ENCODE peak calls at places on chromosomes 7 and 10, in four cellular contexts. I, T, A and G are unnamed samples.

GRCh38 chr10:4673279-4674040 is 152.5 kb upstream of the AKR1E2 start:
- DNase-seq in A (no peak), T (no peak), I (no peak), G (no peak)

GRCh38 chr10:75972494-75973276 is 541.3 kb downstream of the LRMDA start:
- DNase-seq in T (no peak), A (no peak), I (no peak), G (no peak)

GRCh38 chr10:110918269-110918632 is 729 bp downstream of the BBIP1 start:
- DNase-seq in T (peak; percentile 94), I (peak; percentile 87), A (peak; percentile 63), G (peak; percentile 94)

GRCh38 chr10:91562839-91563581 is 69.9 kb downstream of the PPP1R3C start:
- DNase-seq in A (no peak), T (no peak), I (no peak), G (no peak)

GRCh38 chr7:119733480-119733879 is 539.5 kb upstream of the KCND2 start:
- DNase-seq in A (no peak), T (no peak), I (no peak), G (no peak)

GRCh38 chr10:13791483-13791882 is 204.7 kb downstream of the PRPF18 start:
- DNase-seq in A (no peak), I (no peak), T (no peak), G (no peak)

GRCh38 chr10:61785410-61786105 is 115.9 kb upstream of the ARID5B start:
- DNase-seq in I (no peak), T (no peak), A (no peak), G (no peak)

GRCh38 chr7:150324366-150324961 is 1.1 kb upstream of the ACTR3C start:
- DNase-seq in T (no peak), A (no peak), I (peak; percentile 27), G (peak; percentile 65)

GRCh38 chr10:36608251-36608650 is 517.1 kb upstream of the ANKRD30A start:
- DNase-seq in A (no peak), I (peak; percentile 1), T (no peak), G (no peak)

GRCh38 chr7:102914585-102914984 is 1.8 kb downstream of the LRRC17 start:
- DNase-seq in I (no peak), T (no peak), A (no peak), G (no peak)

GRCh38 chr7:21972397-21972784 is 26.7 kb upstream of the CDCA7L start:
- DNase-seq in I (no peak), T (peak; percentile 54), A (no peak), G (no peak)

GRCh38 chr10:31166606-31167005 is 134.9 kb upstream of the ZNF438 start:
- DNase-seq in A (no peak), I (no peak), T (no peak), G (no peak)

GRCh38 chr7:8923164-8923806 is 489.9 kb downstream of the NXPH1 start:
- DNase-seq in I (no peak), A (no peak), T (no peak), G (no peak)

GRCh38 chr10:14736600-14737081 is 38.1 kb downstream of the FAM107B start:
- DNase-seq in I (no peak), T (no peak), A (no peak), G (no peak)

GRCh38 chr10:110834622-110835219 is 37.0 kb upstream of the PDCD4 start:
- DNase-seq in A (no peak), T (no peak), I (peak; percentile 50), G (no peak)

GRCh38 chr7:92833766-92834605 is 2.4 kb downstream of the CDK6 start:
- DNase-seq in I (peak; percentile 73), A (no peak), T (peak; percentile 83), G (peak; percentile 47)

GRCh38 chr10:71766717-71767419 is 6.5 kb downstream of the VSIR start:
- DNase-seq in I (peak; percentile 92), T (no peak), A (no peak), G (peak; percentile 76)

GRCh38 chr10:69222157-69223027 is 2.3 kb downstream of the HKDC1 start:
- DNase-seq in T (peak; percentile 74), I (peak; percentile 62), A (peak; percentile 88), G (peak; percentile 89)

GRCh38 chr7:40979296-40979695 is 723.6 kb downstream of the INHBA start:
- DNase-seq in T (no peak), I (no peak), A (no peak), G (no peak)

GRCh38 chr7:55534262-55534915 is 37.9 kb downstream of the VOPP1 start:
- DNase-seq in I (peak; percentile 30), T (no peak), A (peak; percentile 99), G (no peak)

GRCh38 chr7:36430881-36431280 is 41.2 kb downstream of the ANLN start:
- DNase-seq in T (no peak), A (no peak), I (no peak), G (no peak)

GRCh38 chr7:73701357-73701995 is 18.0 kb downstream of the STX1A start:
- DNase-seq in A (no peak), I (peak; percentile 54), T (peak; percentile 92), G (peak; percentile 82)

GRCh38 chr7:141076377-141076776 is 2.5 kb downstream of the TMEM178B start:
- DNase-seq in A (no peak), T (no peak), I (no peak), G (no peak)

GRCh38 chr7:15291707-15292106 is 270.1 kb downstream of the AGMO start:
- DNase-seq in A (no peak), I (no peak), T (no peak), G (no peak)

GRCh38 chr10:31149835-31150512 is 118.3 kb upstream of the ZNF438 start:
- DNase-seq in T (no peak), I (no peak), A (no peak), G (no peak)

GRCh38 chr7:83648464-83649241 is at the start of gene SEMA3E:
- DNase-seq in I (no peak), A (no peak), T (peak; percentile 54), G (no peak)

GRCh38 chr7:95993420-95993819 is 221.1 kb downstream of the DYNC1I1 start:
- DNase-seq in T (no peak), I (no peak), A (no peak), G (no peak)

GRCh38 chr7:107505997-107506682 is 36.3 kb downstream of the GPR22 start:
- DNase-seq in A (no peak), I (peak; percentile 56), T (no peak), G (peak; percentile 16)

GRCh38 chr7:8831386-8831785 is 398.0 kb downstream of the NXPH1 start:
- DNase-seq in T (no peak), A (no peak), I (no peak), G (no peak)

GRCh38 chr10:7410800-7411670 is at the start of gene SFMBT2:
- DNase-seq in T (peak; percentile 79), A (no peak), I (no peak), G (peak; percentile 79)

GRCh38 chr7:152615052-152615741 is 60.7 kb downstream of the XRCC2 start:
- DNase-seq in I (peak; percentile 66), T (no peak), A (no peak), G (no peak)

GRCh38 chr7:147400221-147400689 is 1190.3 kb upstream of the C7orf33 start:
- DNase-seq in A (no peak), T (no peak), I (no peak), G (no peak)

GRCh38 chr7:80218723-80219122 is 84.1 kb downstream of the GNAI1 start:
- DNase-seq in T (no peak), A (no peak), I (peak; percentile 40), G (no peak)

GRCh38 chr10:543862-544822 is 145.3 kb downstream of the DIP2C start:
- DNase-seq in T (no peak), A (no peak), I (no peak), G (no peak)

GRCh38 chr7:32347244-32347828 is 142.8 kb downstream of the LSM5 start:
- DNase-seq in I (peak; percentile 5), T (peak; percentile 64), A (no peak), G (peak; percentile 46)

GRCh38 chr7:109109558-109109957 is 539.9 kb downstream of the DNAJB9 start:
- DNase-seq in A (no peak), I (peak; percentile 8), T (no peak), G (no peak)

GRCh38 chr10:22618081-22618785 is 96.1 kb downstream of the PIP4K2A start:
- DNase-seq in T (no peak), I (peak; percentile 84), A (no peak), G (no peak)

GRCh38 chr7:155962191-155962967 is 150.1 kb upstream of the SHH start:
- DNase-seq in I (peak; percentile 63), T (peak; percentile 11), A (peak; percentile 1), G (no peak)
- TF ChIP-seq CREB1 in I (no peak), T (no peak), A (no peak), G (no peak)

GRCh38 chr7:48074231-48074654 is 14.8 kb upstream of the UPP1 start:
- DNase-seq in I (no peak), T (no peak), A (no peak), G (no peak)
- TF ChIP-seq RAD21 in I (no peak), T (no peak), A (no peak), G (no peak)

GRCh38 chr10:79378647-79379511 is 31.6 kb downstream of the PPIF start:
- DNase-seq in T (no peak), I (no peak), A (no peak), G (no peak)

GRCh38 chr10:79380125-79380917 is 33.1 kb downstream of the PPIF start:
- DNase-seq in T (no peak), I (peak; percentile 92), A (no peak), G (no peak)

GRCh38 chr10:79378383-79378646 is 31.0 kb downstream of the PPIF start:
- DNase-seq in I (no peak), T (no peak), A (no peak), G (no peak)

GRCh38 chr10:79380918-79381775 is 33.9 kb downstream of the PPIF start:
- DNase-seq in I (no peak), A (no peak), T (no peak), G (no peak)

GRCh38 chr10:79379512-79380124 is 32.3 kb downstream of the PPIF start:
- DNase-seq in I (no peak), T (no peak), A (no peak), G (no peak)
- TF ChIP-seq SIN3A in I (no peak), T (no peak), A (no peak), G (no peak)

GRCh38 chr10:132431537-132432175 is 34.7 kb downstream of the PWWP2B start:
- DNase-seq in A (no peak), I (no peak), T (no peak), G (no peak)

GRCh38 chr10:132429281-132430230 is 32.6 kb downstream of the PWWP2B start:
- DNase-seq in A (no peak), I (no peak), T (no peak), G (no peak)

GRCh38 chr10:132430231-132430743 is 33.3 kb downstream of the PWWP2B start:
- DNase-seq in A (no peak), T (no peak), I (no peak), G (no peak)

GRCh38 chr10:132432176-132432540 is 35.2 kb downstream of the PWWP2B start:
- DNase-seq in I (no peak), T (no peak), A (no peak), G (no peak)

DNA sequence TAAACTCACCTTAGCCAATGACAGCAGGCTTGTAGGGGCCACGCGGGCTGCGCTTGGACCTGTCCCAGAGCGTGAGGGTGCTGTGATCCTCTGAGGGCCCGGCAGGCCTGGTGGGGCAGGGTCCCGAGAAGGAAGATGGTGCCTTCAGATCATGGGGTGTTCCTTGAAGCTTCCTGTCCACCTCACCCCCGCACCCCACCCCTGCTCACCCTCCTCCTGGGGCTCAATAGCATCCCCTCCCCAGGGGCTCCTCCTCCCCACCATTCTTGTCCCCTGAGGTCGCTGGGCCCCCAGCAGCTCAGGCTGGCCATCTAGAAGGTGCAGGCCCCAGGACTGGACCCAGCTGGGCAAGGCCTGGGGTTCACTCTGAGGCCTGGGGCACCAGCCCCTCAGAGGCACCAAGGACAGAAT is 33.9 kb downstream of the PWWP2B start:
- DNase-seq in A (no peak), I (no peak), T (no peak), G (no peak)
- TF ChIP-seq CREB1 in A (no peak), I (no peak), T (no peak), G (no peak)